ENCODE peak calls at places on chromosomes 6 and 20, in six cellular contexts. U is posterior vena cava, J is head of caudate nucleus, T is GM23338, X is nucleus accumbens, F is occipital lobe. Y is an unnamed sample.

GRCh38 chr20:5024103-5024502 is 22.8 kb upstream of the SLC23A2 start:
- DNase-seq in U (no peak), J (no peak), T (no peak), X (no peak), F (no peak), Y (no peak)

GRCh38 chr6:2891768-2892170 is 11.3 kb downstream of the SERPINB9 start:
- DNase-seq in U (no peak), J (peak), T (no peak), X (no peak), F (peak), Y (no peak)

GRCh38 chr6:109036588-109037320 is 57.9 kb downstream of the SESN1 start:
- DNase-seq in U (no peak), J (no peak), T (no peak), X (no peak), F (no peak), Y (no peak)

GRCh38 chr20:36796117-36796516 is 22.6 kb upstream of the DSN1 start:
- DNase-seq in U (no peak), J (no peak), T (no peak), X (no peak), F (no peak), Y (no peak)

GRCh38 chr6:146961831-146962230 is 242.4 kb upstream of the STXBP5 start:
- DNase-seq in U (no peak), J (no peak), T (no peak), X (no peak), F (no peak), Y (no peak)

GRCh38 chr6:25360611-25361010 is 81.4 kb downstream of the CARMIL1 start:
- DNase-seq in U (no peak), J (no peak), T (no peak), X (no peak), F (no peak), Y (no peak)

GRCh38 chr20:51784299-51784698 is 16.1 kb upstream of the ATP9A start:
- DNase-seq in U (no peak), J (no peak), T (no peak), X (no peak), F (no peak), Y (no peak)

GRCh38 chr20:35011589-35012226 is 56.0 kb downstream of the MYH7B start:
- DNase-seq in U (peak), J (no peak), T (no peak), X (no peak), F (no peak), Y (no peak)

GRCh38 chr6:7145269-7146078 is 37.7 kb downstream of the RREB1 start:
- DNase-seq in U (no peak), J (no peak), T (peak), X (no peak), F (no peak), Y (no peak)

GRCh38 chr6:32047084-32047478 is 8.9 kb downstream of the CYP21A2 start:
- DNase-seq in U (peak), J (peak), T (no peak), X (no peak), F (no peak), Y (no peak)

GRCh38 chr20:37506166-37506725 is 14.8 kb upstream of the NNAT start:
- DNase-seq in U (peak), J (no peak), T (no peak), X (no peak), F (no peak), Y (no peak)

GRCh38 chr6:119112856-119113530 is 34.5 kb upstream of the FAM184A start:
- DNase-seq in U (no peak), J (peak), T (peak), X (no peak), F (no peak), Y (no peak)

GRCh38 chr6:128415387-128415786 is 105.0 kb downstream of the PTPRK start:
- DNase-seq in U (no peak), J (no peak), T (no peak), X (no peak), F (no peak), Y (no peak)

GRCh38 chr20:17875106-17875980 is 93.3 kb downstream of the SNX5 start:
- DNase-seq in U (peak), J (peak), T (no peak), X (peak), F (peak), Y (peak)

Y was measured in HuH-7.5.